ENCODE peak calls at places on chromosome 22, in four cellular contexts. U is A549, Q is brain microvascular endothelial cell, M is fibroblast of pulmonary artery. I is an unnamed sample.

GRCh38 chr22:29277927-29278326 is 9.9 kb downstream of the EWSR1 start:
- DNase-seq in Q (no peak), M (no peak), U (no peak), I (no peak)

GRCh38 chr22:36493690-36494110 is 12.3 kb upstream of the TXN2 start:
- DNase-seq in Q (no peak), M (no peak), U (no peak), I (no peak)

GRCh38 chr22:35275580-35275979 is 18.3 kb downstream of the HMGXB4 start:
- DNase-seq in U (no peak), Q (no peak), M (no peak), I (no peak)

GRCh38 chr22:42084874-42085273 is 5.4 kb downstream of the SMDT1 start:
- DNase-seq in U (no peak), Q (no peak), M (no peak), I (no peak)

GRCh38 chr22:50720861-50721844 is 16.9 kb upstream of the ACR start:
- DNase-seq in Q (no peak), M (no peak), U (no peak), I (no peak)

GRCh38 chr22:50548046-50548912 is 2.6 kb downstream of the KLHDC7B start:
- DNase-seq in U (no peak), Q (no peak), M (no peak), I (no peak)

GRCh38 chr22:19103881-19104821 is 18.1 kb downstream of the DGCR2 start:
- DNase-seq in M (no peak), U (no peak), Q (no peak), I (no peak)

GRCh38 chr22:47043835-47044721 is 281.6 kb downstream of the TBC1D22A start:
- DNase-seq in U (no peak), M (peak; percentile 39), Q (no peak), I (peak; percentile 97)

GRCh38 chr22:36873614-36874308 is 13.0 kb downstream of the NCF4 start:
- DNase-seq in Q (peak; percentile 33), U (peak; percentile 67), M (peak; percentile 85), I (peak; percentile 11)

GRCh38 chr22:39577361-39577760 is 6.8 kb downstream of the CACNA1I start:
- DNase-seq in U (no peak), Q (no peak), M (no peak), I (no peak)

GRCh38 chr22:43846966-43847365 is 15.3 kb downstream of the SULT4A1 start:
- DNase-seq in U (no peak), Q (no peak), M (no peak), I (no peak)

GRCh38 chr22:20977516-20978170 is 4.5 kb upstream of the LZTR1 start:
- DNase-seq in M (no peak), Q (no peak), U (no peak), I (no peak)

GRCh38 chr22:27810566-27810965 is 9.0 kb upstream of the MN1 start:
- DNase-seq in U (no peak), Q (no peak), M (peak; percentile 50), I (no peak)

GRCh38 chr22:40749006-40749405 is 69.7 kb downstream of the MCHR1 start:
- DNase-seq in M (no peak), Q (no peak), U (no peak), I (no peak)

GRCh38 chr22:44890416-44891292 is 119.2 kb downstream of the PHF21B start:
- DNase-seq in M (no peak), U (no peak), Q (no peak), I (no peak)

GRCh38 chr22:47626428-47627390 is 864.3 kb downstream of the TBC1D22A start:
- DNase-seq in U (no peak), M (no peak), Q (no peak), I (no peak)

GRCh38 chr22:44597616-44598015 is 99.6 kb upstream of the RTL6 start:
- DNase-seq in U (no peak), Q (no peak), M (no peak), I (no peak)

GRCh38 chr22:46935506-46936377 is 173.3 kb downstream of the TBC1D22A start:
- DNase-seq in U (no peak), Q (no peak), M (no peak), I (no peak)

GRCh38 chr22:20604776-20605221 is 97.4 kb downstream of the MED15 start:
- DNase-seq in U (no peak), M (no peak), Q (no peak), I (no peak)

GRCh38 chr22:36562261-36562835 is 33.4 kb upstream of the EIF3D start:
- DNase-seq in M (peak; percentile 56), Q (peak; percentile 35), U (peak; percentile 46), I (no peak)

GRCh38 chr22:20533879-20534265 is 26.5 kb downstream of the MED15 start:
- DNase-seq in U (no peak), Q (no peak), M (no peak), I (no peak)

GRCh38 chr22:33831207-33831606 is 89.1 kb downstream of the LARGE1 start:
- DNase-seq in M (no peak), Q (no peak), U (no peak), I (no peak)